ENCODE peak calls at places on chromosomes 2 and 18, in eight cellular contexts. B is heart left ventricle, Z is breast epithelium, J is body of pancreas, Y is kidney, L is tibial artery, D is left ventricle myocardium inferior, G is HCT116. H is an unnamed sample. For H3K4me1 and H3K36me3, the result is how much of the 10 kb centered on the place peaks cover.

GRCh38 chr2:172950565-172950964 is 125.1 kb upstream of the MAP3K20 start:
- DNase-seq in B (no peak), Z (no peak), J (no peak), Y (no peak), L (no peak), D (no peak), G (no peak), H (no peak)

GRCh38 chr2:158745067-158745865 is 49.9 kb upstream of the DAPL1 start:
- DNase-seq in B (peak), Z (no peak), J (peak), Y (no peak), L (no peak), D (peak), G (peak), H (no peak)

GRCh38 chr2:165985120-165985519 is 31.5 kb upstream of the TTC21B start:
- DNase-seq in B (no peak), Z (no peak), J (no peak), Y (no peak), L (no peak), D (no peak), G (no peak), H (no peak)

GRCh38 chr2:135819211-135819610 is 17.8 kb downstream of the LCT start:
- DNase-seq in B (no peak), Z (no peak), J (no peak), Y (no peak), L (no peak), D (no peak), G (peak), H (peak)

GRCh38 chr2:10579441-10580169 is 110.2 kb downstream of the NOL10 start:
- DNase-seq in B (no peak), Z (no peak), J (no peak), Y (no peak), L (no peak), D (no peak), G (no peak), H (no peak)

GRCh38 chr2:212683346-212683745 is 144.7 kb upstream of the ERBB4 start:
- DNase-seq in B (no peak), Z (no peak), J (no peak), Y (no peak), L (no peak), D (no peak), G (no peak), H (no peak)

GRCh38 chr2:39728941-39729351 is 50.1 kb downstream of the THUMPD2 start:
- DNase-seq in B (peak), Z (no peak), J (peak), Y (no peak), L (no peak), D (no peak), G (peak), H (peak)

GRCh38 chr2:75241696-75242095 is 42.4 kb upstream of the TACR1 start:
- DNase-seq in B (no peak), Z (no peak), J (no peak), Y (no peak), L (no peak), D (no peak), G (peak), H (no peak)

GRCh38 chr2:33598472-33599174 is 476 bp downstream of the FAM98A start:
- DNase-seq in B (peak), Z (no peak), J (peak), Y (no peak), L (no peak), D (no peak), G (no peak), H (peak)

GRCh38 chr2:195411219-195411687 is 245.8 kb upstream of the SLC39A10 start:
- DNase-seq in B (no peak), Z (no peak), J (no peak), Y (no peak), L (no peak), D (no peak), G (no peak), H (no peak)

GRCh38 chr18:60411715-60412114 is 39.1 kb upstream of the MC4R start:
- DNase-seq in B (no peak), Z (no peak), J (no peak), Y (no peak), L (no peak), D (no peak), G (peak), H (no peak)

GRCh38 chr2:23524261-23524706 is 139.3 kb downstream of the KLHL29 start:
- DNase-seq in B (peak), Z (no peak), J (peak), Y (peak), L (peak), D (no peak), G (peak), H (no peak)

GRCh38 chr2:236117396-236117795 is 50.8 kb downstream of the GBX2 start:
- DNase-seq in B (no peak), Z (no peak), J (no peak), Y (no peak), L (no peak), D (no peak), G (no peak), H (no peak)

GRCh38 chr2:2648094-2648493 is 317.0 kb upstream of the MYT1L start:
- DNase-seq in B (no peak), Z (no peak), J (no peak), Y (peak), L (no peak), D (no peak), G (no peak), H (no peak)

GRCh38 chr2:216341151-216341550 is 31.1 kb downstream of the MARCHF4 start:
- DNase-seq in B (peak), Z (no peak), J (no peak), Y (no peak), L (no peak), D (peak), G (no peak), H (no peak)

GRCh38 chr2:106282816-106283215 is 88.7 kb upstream of the UXS1 start:
- DNase-seq in B (no peak), Z (no peak), J (no peak), Y (no peak), L (no peak), D (no peak), G (no peak), H (no peak)

GRCh38 chr18:80246656-80247402 is 485 bp downstream of the PARD6G start:
- DNase-seq in B (peak), Z (no peak), J (peak), Y (peak), L (no peak), D (no peak), G (no peak), H (peak)

GRCh38 chr2:70087703-70088507 is 628 bp downstream of the PCBP1 start:
- DNase-seq in B (peak), Z (peak), J (peak), Y (peak), L (peak), D (peak), G (no peak), H (peak)

GRCh38 chr2:215633360-215633759 is 197.5 kb upstream of the FN1 start:
- DNase-seq in B (no peak), Z (no peak), J (no peak), Y (no peak), L (no peak), D (no peak), G (no peak), H (no peak)

GRCh38 chr2:84493494-84493893 is 22.8 kb upstream of the DNAH6 start:
- DNase-seq in B (no peak), Z (no peak), J (no peak), Y (no peak), L (no peak), D (no peak), G (no peak), H (no peak)

GRCh38 chr2:106323337-106324013 is 129.4 kb upstream of the UXS1 start:
- DNase-seq in B (no peak), Z (no peak), J (no peak), Y (no peak), L (no peak), D (no peak), G (no peak), H (no peak)

GRCh38 chr2:85421706-85422457 is 3.4 kb downstream of the SH2D6 start:
- DNase-seq in B (no peak), Z (no peak), J (peak), Y (no peak), L (no peak), D (no peak), G (no peak), H (no peak)

GRCh38 chr2:134500211-134500935 is 218.4 kb downstream of the TMEM163 start:
- DNase-seq in B (no peak), Z (no peak), J (no peak), Y (no peak), L (no peak), D (no peak), G (no peak), H (no peak)

GRCh38 chr2:53859354-53860159 is at the start of gene GPR75:
- DNase-seq in B (peak), Z (peak), J (peak), Y (peak), L (no peak), D (peak), G (no peak), H (peak)

GRCh38 chr18:48780151-48781001 is 170.4 kb downstream of the SMAD7 start:
- DNase-seq in B (no peak), Z (no peak), J (no peak), Y (peak), L (peak), D (no peak), G (no peak), H (no peak)

GRCh38 chr2:223929575-223930001 is 15.5 kb downstream of the WDFY1 start:
- DNase-seq in B (no peak), Z (no peak), J (no peak), Y (no peak), L (no peak), D (no peak), G (no peak), H (no peak)

GRCh38 chr2:121334581-121335293 is 49.7 kb upstream of the TFCP2L1 start:
- DNase-seq in B (no peak), Z (no peak), J (peak), Y (peak), L (peak), D (no peak), G (no peak), H (no peak)

GRCh38 chr2:100302585-100302892 is 19.8 kb downstream of the LONRF2 start:
- DNase-seq in B (no peak), Z (no peak), J (no peak), Y (no peak), L (no peak), D (no peak), G (no peak), H (no peak)

GRCh38 chr2:235570966-235571692 is 77.3 kb downstream of the AGAP1 start:
- DNase-seq in B (no peak), Z (no peak), J (no peak), Y (no peak), L (no peak), D (no peak), G (no peak), H (no peak)

GRCh38 chr2:162282765-162283425 is 35.6 kb downstream of the IFIH1 start:
- DNase-seq in B (no peak), Z (no peak), J (no peak), Y (no peak), L (no peak), D (no peak), G (no peak), H (no peak)

GRCh38 chr2:234289789-234290188 is 207.1 kb downstream of the ARL4C start:
- DNase-seq in B (no peak), Z (no peak), J (no peak), Y (peak), L (no peak), D (no peak), G (peak), H (peak)

GRCh38 chr2:74831693-74832530 is 2.0 kb upstream of the HK2 start:
- DNase-seq in B (no peak), Z (no peak), J (no peak), Y (no peak), L (no peak), D (no peak), G (no peak), H (no peak)

GRCh38 chr2:184620367-184620766 is 22.0 kb downstream of the ZNF804A start:
- DNase-seq in B (no peak), Z (no peak), J (no peak), Y (no peak), L (no peak), D (no peak), G (no peak), H (no peak)

GRCh38 chr2:199485732-199486335 is 28.1 kb upstream of the SATB2 start:
- DNase-seq in B (no peak), Z (no peak), J (peak), Y (no peak), L (no peak), D (no peak), G (peak), H (peak)

GRCh38 chr2:25714740-25715139 is 41.4 kb upstream of the DTNB start:
- DNase-seq in B (no peak), Z (no peak), J (no peak), Y (no peak), L (no peak), D (no peak), G (no peak), H (no peak)

DNA sequence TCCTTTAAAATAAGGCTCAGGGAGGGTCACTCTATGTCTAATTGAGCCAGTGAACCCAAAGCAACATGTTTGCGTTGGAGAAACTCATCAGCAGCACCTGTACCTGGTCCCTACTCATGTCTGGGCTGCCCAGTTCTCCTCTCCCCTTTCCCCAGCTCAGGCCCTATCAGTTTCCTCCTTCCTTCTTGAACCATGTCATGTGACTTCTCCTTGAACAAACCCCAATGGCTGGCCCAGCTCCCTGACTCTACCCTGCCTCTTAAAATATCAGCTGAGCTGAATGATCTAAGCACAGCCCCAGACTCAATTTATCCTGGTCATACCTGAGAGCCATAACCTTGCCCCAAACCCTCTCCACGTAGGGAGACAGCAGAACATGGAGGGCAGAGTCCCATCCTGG is 290.9 kb downstream of the LPIN1 start:
- DNase-seq in B (no peak), Z (no peak), J (no peak), Y (no peak), L (no peak), D (no peak), G (no peak), H (no peak)
- H3K4me1 ChIP-seq in B (under half), Z (under half), J (under half), Y (under half), L (under half), D (under half), G (under half), H (under half)

DNA sequence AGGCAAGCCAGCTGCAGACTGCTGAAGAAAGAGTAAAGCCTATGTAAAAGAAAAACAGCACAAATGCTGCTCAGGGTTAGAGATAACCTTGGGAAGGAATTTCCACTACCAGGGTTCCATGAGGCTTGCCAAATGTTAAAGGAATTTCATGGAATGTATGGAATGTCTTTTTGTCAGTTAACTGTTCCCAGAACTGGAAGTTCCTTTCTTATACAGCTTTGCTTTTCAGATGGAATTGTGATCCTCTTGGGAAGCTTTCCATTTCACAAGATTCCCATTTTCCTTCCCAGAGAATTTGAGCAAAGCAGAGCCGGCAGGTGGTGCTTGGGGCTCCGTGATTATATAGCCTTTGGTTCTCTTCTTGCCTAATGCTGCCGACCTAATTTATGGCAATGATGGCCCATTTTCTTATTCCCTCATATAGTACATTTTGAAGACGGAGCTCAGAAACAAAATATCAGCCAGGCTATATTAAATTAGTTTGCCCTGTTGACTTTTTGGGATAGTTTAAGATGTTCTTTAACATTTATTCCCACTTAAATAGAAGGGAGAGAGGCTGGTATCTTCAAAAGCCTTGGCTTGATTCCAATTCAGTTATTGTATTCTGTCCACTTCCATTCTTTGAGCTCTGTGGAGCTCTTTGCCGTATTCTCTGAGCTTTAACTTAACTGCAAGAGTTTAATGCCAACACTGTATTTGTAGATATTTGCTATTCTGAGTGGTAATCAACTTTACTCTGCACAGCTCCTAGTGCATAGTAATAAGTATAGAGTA is 162.3 kb downstream of the PHLPP1 start:
- DNase-seq in B (no peak), Z (no peak), J (no peak), Y (no peak), L (no peak), D (no peak), G (no peak), H (no peak)
- TF ChIP-seq CTCF in B (no peak), Z (no peak), J (no peak), Y (no peak), L (peak), D (peak), G (no peak), H (no peak)

DNA sequence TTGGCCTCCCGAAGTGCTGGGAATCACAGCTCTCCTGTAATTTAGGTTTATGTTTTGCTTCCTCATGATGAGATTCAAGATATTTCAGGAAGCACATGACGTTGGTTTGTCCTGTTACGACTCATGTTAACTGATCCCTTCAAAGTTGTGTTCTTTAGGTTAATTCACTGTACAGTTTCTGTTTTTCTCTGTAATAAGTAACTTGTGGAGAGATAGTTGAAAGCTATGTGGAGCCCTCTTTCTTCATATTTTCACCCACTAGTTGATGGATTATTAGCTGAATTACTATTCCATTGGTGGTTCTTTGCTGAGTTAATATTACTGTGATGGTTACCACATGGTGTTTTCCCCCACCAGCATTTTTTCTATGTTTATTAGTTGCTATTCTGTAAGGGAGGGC is 18.3 kb upstream of the CHCHD5 start:
- DNase-seq in B (no peak), Z (no peak), J (no peak), Y (no peak), L (no peak), D (no peak), G (no peak), H (no peak)
- H3K36me3 ChIP-seq in B (half or more), Z (under half), J (under half), Y (under half), L (half or more), D (half or more), G (under half), H (under half)

DNA sequence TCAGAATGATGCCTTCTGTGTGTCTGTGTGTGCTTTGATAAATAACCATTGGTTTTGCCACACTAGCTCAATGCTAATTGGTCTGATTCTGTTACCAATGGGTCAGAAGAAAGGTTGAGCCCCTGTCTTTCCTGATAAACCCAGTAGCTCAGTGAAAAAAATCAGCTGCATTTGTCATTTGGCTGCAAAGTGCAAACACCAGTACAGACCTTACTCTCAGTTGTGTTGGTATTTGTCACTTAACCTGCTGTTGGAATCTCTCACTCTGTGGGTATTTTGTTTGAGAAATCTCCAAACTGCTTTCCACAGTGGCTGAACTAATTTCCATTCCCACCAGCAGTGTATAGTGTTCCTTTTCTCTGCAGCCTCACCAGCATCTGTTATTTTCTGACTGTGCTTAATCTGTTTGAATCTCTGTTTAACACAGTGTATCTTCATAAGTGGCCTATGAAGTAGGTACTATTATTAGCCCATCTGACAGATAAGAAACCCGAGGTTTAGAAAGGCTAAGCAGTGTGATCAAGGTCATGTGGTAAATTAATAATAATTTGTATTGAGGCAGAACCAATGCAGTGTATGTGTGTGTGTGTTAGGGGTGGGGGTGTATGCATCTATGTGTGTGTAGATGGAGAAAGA is 26.7 kb downstream of the LIMS1 start:
- DNase-seq in B (no peak), Z (no peak), J (peak), Y (no peak), L (no peak), D (no peak), G (no peak), H (no peak)
- H3K4me1 ChIP-seq in B (under half), Z (under half), J (under half), Y (under half), L (under half), D (half or more), G (under half), H (under half)

GRCh38 chr18:58315739-58316215 is 271.8 kb downstream of the NEDD4L start:
- DNase-seq in B (peak), Z (no peak), J (peak), Y (no peak), L (no peak), D (peak), G (peak), H (no peak)

GRCh38 chr18:58315041-58315440 is 271.0 kb downstream of the NEDD4L start:
- DNase-seq in B (no peak), Z (no peak), J (no peak), Y (no peak), L (no peak), D (no peak), G (no peak), H (no peak)

GRCh38 chr18:58314284-58314683 is 270.3 kb downstream of the NEDD4L start:
- DNase-seq in B (peak), Z (no peak), J (peak), Y (no peak), L (peak), D (no peak), G (peak), H (no peak)

GRCh38 chr18:58316400-58316942 is 272.4 kb downstream of the NEDD4L start:
- DNase-seq in B (no peak), Z (no peak), J (no peak), Y (no peak), L (no peak), D (no peak), G (no peak), H (no peak)

GRCh38 chr18:58316943-58317342 is 272.9 kb downstream of the NEDD4L start:
- DNase-seq in B (no peak), Z (no peak), J (no peak), Y (no peak), L (no peak), D (no peak), G (no peak), H (no peak)
- TF ChIP-seq CTCF in B (no peak), Z (no peak), J (no peak), Y (no peak), L (no peak), D (no peak), G (no peak), H (no peak)

GRCh38 chr18:12960846-12961397 is 13.1 kb downstream of the SEH1L start:
- DNase-seq in B (no peak), Z (no peak), J (no peak), Y (no peak), L (no peak), D (no peak), G (no peak), H (no peak)

GRCh38 chr18:12960395-12960794 is 12.6 kb downstream of the SEH1L start:
- DNase-seq in B (no peak), Z (no peak), J (no peak), Y (no peak), L (no peak), D (no peak), G (no peak), H (no peak)

GRCh38 chr18:12963069-12963468 is 15.3 kb downstream of the SEH1L start:
- DNase-seq in B (no peak), Z (no peak), J (no peak), Y (no peak), L (no peak), D (no peak), G (no peak), H (no peak)

DNA sequence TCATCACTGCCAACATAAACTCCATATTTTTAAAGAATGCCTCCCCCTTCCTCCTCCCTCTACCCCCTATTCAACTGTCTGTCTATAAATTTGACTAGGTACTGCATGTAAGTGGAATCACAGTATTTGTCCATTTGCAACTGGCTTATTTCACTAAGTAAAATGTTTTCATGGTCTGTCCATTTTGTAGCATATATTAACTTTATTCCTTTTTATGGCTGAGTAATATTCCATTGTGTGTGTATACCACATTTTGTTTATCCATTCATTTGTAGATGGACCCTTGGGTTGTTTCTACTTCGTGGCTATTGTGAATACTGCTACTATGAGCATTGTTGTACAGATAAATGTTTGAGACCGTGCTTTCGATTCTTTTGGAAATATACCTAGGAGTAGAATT is 10.7 kb downstream of the SEH1L start:
- DNase-seq in B (no peak), Z (no peak), J (no peak), Y (no peak), L (no peak), D (no peak), G (no peak), H (no peak)
- H3K36me3 ChIP-seq in B (half or more), Z (under half), J (under half), Y (under half), L (under half), D (under half), G (under half), H (under half)